ENCODE peak calls at places on chromosomes 3 and 15, in nine cellular contexts. H is AG10803; N is PC-9; D is NCI-H774; U is body of pancreas; Y is stimulated activated CD8-positive, alpha-beta memory T cell treated with anti-CD3 and anti-CD28 coated beads, Interleukin-4, amount 100 ng/mL, for 4 hours; F is activated T-helper 1 cell treated with anti-CD3 and anti-CD28 coated beads, Interleukin-2, amount 50 U/mL, for 16 hours; V is HEK293T; W is T-helper 1 cell. T is an unnamed sample.
A peak's percentile ranks its signal among the peaks of the same experiment; 100 is the strongest.

GRCh38 chr3:38662544-38662943 is 13.1 kb upstream of the SCN5A start:
- DNase-seq in H (peak; percentile 29), N (peak; percentile 26), D (no peak), U (no peak), Y (no peak), F (no peak), V (no peak), W (no peak), T (no peak)

GRCh38 chr3:105281989-105282388 is 84.7 kb upstream of the ALCAM start:
- DNase-seq in H (no peak), N (no peak), D (no peak), U (no peak), Y (no peak), F (no peak), V (no peak), W (no peak), T (no peak)

GRCh38 chr15:33311312-33311971 is 675 bp downstream of the RYR3 start:
- DNase-seq in H (no peak), N (no peak), D (peak; percentile 16), U (no peak), Y (no peak), F (no peak), V (no peak), W (no peak), T (no peak)

GRCh38 chr3:109057616-109058015 is 60.3 kb downstream of the MORC1 start:
- DNase-seq in H (no peak), N (no peak), D (no peak), U (no peak), Y (no peak), F (no peak), V (no peak), W (no peak), T (no peak)

GRCh38 chr3:12194669-12195161 is 36.0 kb upstream of the TIMP4 start:
- DNase-seq in H (peak; percentile 61), N (peak; percentile 70), D (no peak), U (no peak), Y (no peak), F (no peak), V (peak; percentile 35), W (no peak), T (no peak)

GRCh38 chr3:45566205-45566604 is 28.3 kb upstream of the LIMD1 start:
- DNase-seq in H (no peak), N (no peak), D (no peak), U (no peak), Y (no peak), F (no peak), V (no peak), W (no peak), T (no peak)

GRCh38 chr3:153977148-153977547 is 144.0 kb upstream of the ARHGEF26 start:
- DNase-seq in H (peak; percentile 21), N (no peak), D (no peak), U (no peak), Y (no peak), F (no peak), V (no peak), W (no peak), T (no peak)

GRCh38 chr15:40702077-40702476 is 7.1 kb downstream of the RAD51 start:
- DNase-seq in H (peak; percentile 15), N (no peak), D (no peak), U (no peak), Y (no peak), F (no peak), V (no peak), W (no peak), T (no peak)

GRCh38 chr3:182455011-182455410 is 338.3 kb upstream of the ATP11B start:
- DNase-seq in H (no peak), N (no peak), D (no peak), U (no peak), Y (no peak), F (no peak), V (no peak), W (no peak), T (no peak)

GRCh38 chr3:107999215-107999775 is 91.5 kb downstream of the CD47 start:
- DNase-seq in H (peak; percentile 38), N (peak; percentile 82), D (no peak), U (no peak), Y (no peak), F (no peak), V (no peak), W (no peak), T (no peak)

GRCh38 chr3:12708584-12709192 is 44.8 kb upstream of the RAF1 start:
- DNase-seq in H (peak; percentile 88), N (peak; percentile 62), D (no peak), U (peak; percentile 9), Y (no peak), F (no peak), V (no peak), W (no peak), T (no peak)

GRCh38 chr15:44370830-44371229 is 56.6 kb upstream of the CTDSPL2 start:
- DNase-seq in H (no peak), N (no peak), D (no peak), U (no peak), Y (no peak), F (no peak), V (no peak), W (no peak), T (no peak)

GRCh38 chr3:149367021-149367840 is 10.2 kb downstream of the TM4SF1 start:
- DNase-seq in H (no peak), N (peak; percentile 86), D (no peak), U (no peak), Y (no peak), F (no peak), V (no peak), W (no peak), T (no peak)

GRCh38 chr3:98843301-98843959 is 58.1 kb downstream of the DCBLD2 start:
- DNase-seq in H (peak; percentile 63), N (no peak), D (no peak), U (no peak), Y (no peak), F (no peak), V (no peak), W (no peak), T (no peak)

GRCh38 chr3:23264413-23264812 is 61.3 kb downstream of the UBE2E2 start:
- DNase-seq in H (peak; percentile 83), N (no peak), D (no peak), U (no peak), Y (no peak), F (no peak), V (no peak), W (no peak), T (no peak)

GRCh38 chr3:171950373-171950772 is 89.0 kb upstream of the FNDC3B start:
- DNase-seq in H (peak; percentile 18), N (peak; percentile 21), D (no peak), U (no peak), Y (no peak), F (no peak), V (peak; percentile 24), W (no peak), T (no peak)

GRCh38 chr3:8705575-8705974 is 28.0 kb upstream of the CAV3 start:
- DNase-seq in H (no peak), N (no peak), D (no peak), U (no peak), Y (no peak), F (no peak), V (no peak), W (no peak), T (no peak)

GRCh38 chr3:79040701-79041100 is 727.1 kb downstream of the ROBO1 start:
- DNase-seq in H (peak; percentile 81), N (no peak), D (no peak), U (no peak), Y (no peak), F (no peak), V (no peak), W (no peak), T (no peak)

T was measured in CD4-positive, alpha-beta T cell.